ENCODE peak calls at places on chromosomes 5 and 9, in eight cellular contexts. K is spleen; Q is brain microvascular endothelial cell; U is neural progenitor cell; X is CD4-positive, CD25-positive, alpha-beta regulatory T cell; N is thyroid gland; H is neuronal stem cell; B is DND-41. V is an unnamed sample. For H3K36me3, the result is how much of the 10 kb centered on the place peaks cover.

GRCh38 chr5:141850183-141850768 is 27.9 kb downstream of the PCDH1 start:
- DNase-seq in K (no peak), B (peak), X (peak), H (peak), U (peak), N (peak), Q (peak), V (peak)

GRCh38 chr9:88587885-88588628 is 53.1 kb downstream of the NXNL2 start:
- DNase-seq in K (no peak), U (no peak), B (no peak), Q (no peak), N (no peak), H (no peak), X (no peak), V (no peak)

GRCh38 chr5:121049971-121050370 is 585.9 kb downstream of the PRR16 start:
- DNase-seq in H (no peak), U (no peak), Q (no peak), X (no peak), K (no peak), N (no peak), B (no peak), V (no peak)

GRCh38 chr5:116154252-116154651 is 69.4 kb downstream of the COMMD10 start:
- DNase-seq in K (no peak), X (no peak), U (no peak), H (no peak), N (no peak), Q (no peak), B (no peak), V (no peak)

GRCh38 chr5:74360535-74361210 is 279.9 kb downstream of the ENC1 start:
- DNase-seq in N (peak), K (no peak), B (no peak), U (no peak), Q (no peak), X (no peak), H (no peak), V (peak)

GRCh38 chr9:126309427-126310179 is 17.0 kb upstream of the MVB12B start:
- DNase-seq in H (no peak), Q (no peak), B (no peak), U (no peak), X (no peak), K (no peak), N (no peak), V (no peak)

GRCh38 chr5:116769470-116769869 is 194.8 kb upstream of the SEMA6A start:
- DNase-seq in H (no peak), B (no peak), Q (no peak), X (no peak), K (no peak), U (no peak), N (no peak), V (no peak)

GRCh38 chr9:88339322-88339721 is 48.9 kb upstream of the SPIN1 start:
- DNase-seq in X (no peak), K (no peak), H (no peak), N (no peak), U (peak), B (no peak), Q (no peak), V (no peak)

GRCh38 chr5:607541-608285 is 4.4 kb upstream of the CEP72 start:
- DNase-seq in N (no peak), K (peak), B (no peak), X (no peak), U (no peak), H (no peak), Q (no peak), V (no peak)

GRCh38 chr5:38556599-38557308 is at the start of gene LIFR:
- DNase-seq in B (no peak), X (no peak), N (peak), H (peak), Q (peak), U (peak), K (peak), V (peak)

GRCh38 chr5:73120222-73121108 is at the start of gene TMEM171:
- DNase-seq in X (no peak), U (peak), K (peak), B (no peak), H (peak), N (peak), Q (peak), V (peak)

GRCh38 chr5:145976431-145977155 is 40.2 kb downstream of the SH3RF2 start:
- DNase-seq in N (peak), B (no peak), K (no peak), X (no peak), H (no peak), U (no peak), Q (peak), V (no peak)

GRCh38 chr9:71819115-71819739 is 50.9 kb upstream of the CEMIP2 start:
- DNase-seq in N (peak), U (peak), H (peak), B (peak), Q (peak), K (no peak), X (peak), V (peak)

GRCh38 chr5:36744678-36745659 is 131.6 kb upstream of the NIPBL start:
- DNase-seq in N (peak), Q (peak), H (peak), U (peak), B (peak), X (no peak), K (peak), V (peak)

GRCh38 chr9:88991066-88992030 is at the start of gene S1PR3:
- DNase-seq in H (peak), B (no peak), K (peak), U (peak), Q (no peak), N (peak), X (no peak), V (peak)

GRCh38 chr9:130282000-130282700 is 16.6 kb downstream of the HMCN2 start:
- DNase-seq in Q (no peak), H (no peak), U (no peak), N (peak), K (peak), B (no peak), X (no peak), V (no peak)

GRCh38 chr9:77910216-77910615 is 121.4 kb downstream of the GNAQ start:
- DNase-seq in X (no peak), N (no peak), B (peak), Q (no peak), H (no peak), U (no peak), K (no peak), V (no peak)

DNA sequence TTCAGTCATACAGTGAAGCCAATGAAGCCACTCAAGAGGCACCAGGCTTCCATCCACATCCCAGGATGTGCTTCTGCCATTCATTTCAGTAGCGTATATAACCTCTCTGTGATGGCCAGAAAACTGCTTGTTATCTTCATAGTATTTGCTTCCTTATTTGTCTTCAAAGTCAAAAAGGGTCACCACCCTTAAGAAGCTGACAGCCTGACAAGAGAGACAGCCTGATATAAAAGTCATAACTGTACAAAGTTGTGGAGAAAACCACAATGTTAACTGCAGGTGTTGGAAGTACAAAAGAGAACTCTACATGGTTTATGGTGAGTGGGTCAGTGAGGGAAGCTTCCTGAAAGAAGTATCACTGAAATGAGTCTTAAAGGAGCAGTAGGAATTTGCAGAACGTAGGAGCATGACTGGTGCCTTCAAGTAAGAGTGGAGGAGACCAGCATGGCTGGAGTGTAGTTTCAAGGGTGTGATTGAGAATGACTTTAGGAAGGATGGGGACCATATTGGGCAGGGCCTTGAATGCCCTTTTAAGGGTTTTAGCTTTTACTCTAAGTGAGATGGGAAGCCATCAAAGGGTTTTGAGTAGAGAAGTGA is 33.7 kb downstream of the NIM1K start:
- DNase-seq in H (no peak), Q (no peak), N (no peak), U (no peak), B (no peak), K (no peak), X (no peak), V (no peak)
- H3K27ac ChIP-seq in H (no peak), Q (no peak), N (no peak), U (no peak), B (no peak), K (no peak), X (no peak), V (no peak)

DNA sequence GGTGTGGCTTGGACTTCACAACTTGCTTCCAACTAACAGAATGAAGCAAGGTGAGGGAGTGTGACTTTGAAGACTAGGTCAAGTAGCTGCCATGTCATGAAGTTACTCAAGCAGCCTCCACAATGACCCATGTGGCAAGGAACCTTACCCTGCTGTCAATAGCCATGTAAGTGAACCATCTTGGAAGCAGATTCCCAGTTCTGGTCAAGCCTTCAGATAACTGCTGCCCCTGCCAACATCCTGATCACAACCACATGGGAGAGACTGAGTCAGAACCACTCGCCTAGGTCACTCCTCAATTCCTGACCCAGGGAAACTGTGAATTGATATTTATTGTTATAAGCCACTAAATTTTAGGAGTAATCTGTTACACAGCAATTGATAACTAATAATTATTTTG is 10.9 kb downstream of the ZCCHC10 start:
- DNase-seq in Q (no peak), B (no peak), U (no peak), X (no peak), H (no peak), K (no peak), N (no peak), V (no peak)
- H3K36me3 ChIP-seq in Q (under half), B (under half), U (under half), X (under half), H (under half), K (half or more), N (under half), V (under half)

GRCh38 chr5:104171958-104172357 is 609.4 kb upstream of the NUDT12 start:
- DNase-seq in H (no peak), K (no peak), U (no peak), B (no peak), X (no peak), N (no peak), Q (no peak), V (no peak)

GRCh38 chr5:104177651-104178050 is 615.1 kb upstream of the NUDT12 start:
- DNase-seq in K (no peak), X (no peak), B (no peak), U (no peak), H (no peak), N (no peak), Q (no peak), V (no peak)

GRCh38 chr5:104178066-104178465 is 615.5 kb upstream of the NUDT12 start:
- DNase-seq in U (no peak), K (no peak), N (no peak), X (no peak), B (no peak), H (no peak), Q (no peak), V (no peak)

GRCh38 chr5:104170906-104171305 is 608.3 kb upstream of the NUDT12 start:
- DNase-seq in K (no peak), B (no peak), H (no peak), X (no peak), Q (no peak), N (no peak), U (no peak), V (no peak)

DNA sequence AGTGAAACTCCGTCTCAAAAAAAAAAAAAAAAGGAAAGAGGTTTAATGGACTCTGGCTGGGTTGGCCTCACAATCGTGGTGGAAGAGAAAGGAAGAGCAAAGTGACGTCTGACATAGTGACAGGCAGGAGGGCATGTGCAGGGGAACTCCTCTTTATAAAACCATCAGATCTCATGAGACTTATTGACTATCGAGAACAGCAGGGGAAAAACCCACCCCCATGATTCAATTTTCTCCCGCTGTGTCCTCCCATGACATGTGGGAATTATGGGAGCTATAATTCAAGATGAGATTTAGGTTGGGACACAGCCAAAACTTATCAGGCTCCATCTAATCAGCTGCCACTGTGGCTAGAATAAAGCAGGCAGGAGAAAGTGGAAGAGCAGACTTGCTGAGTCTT is 610.4 kb upstream of the NUDT12 start:
- DNase-seq in U (no peak), K (no peak), Q (no peak), N (no peak), B (no peak), X (no peak), H (no peak), V (no peak)
- H3K27ac ChIP-seq in U (no peak), K (no peak), Q (no peak), N (no peak), B (no peak), X (no peak), H (no peak), V (no peak)

GRCh38 chr9:70292253-70292652 is 33.5 kb downstream of the SMC5 start:
- DNase-seq in K (no peak), H (no peak), Q (no peak), U (no peak), X (no peak), B (no peak), N (no peak), V (no peak)
- H3K36me3 ChIP-seq in K (half or more), H (under half), Q (under half), U (under half), X (under half), B (half or more), N (under half), V (under half)

GRCh38 chr9:127970401-127971313 is 10.1 kb downstream of the EEIG1 start:
- DNase-seq in X (peak), U (peak), H (no peak), B (no peak), K (peak), Q (no peak), N (no peak), V (no peak)
- H3K27ac ChIP-seq in X (peak), U (peak), H (no peak), B (no peak), K (peak), Q (no peak), N (peak), V (peak)

GRCh38 chr9:135076143-135076875 is 11.2 kb upstream of the OLFM1 start:
- DNase-seq in H (no peak), U (peak), N (no peak), K (peak), X (no peak), B (no peak), Q (no peak), V (no peak)
- H3K36me3 ChIP-seq in H (under half), U (under half), N (under half), K (under half), X (under half), B (under half), Q (under half), V (under half)

GRCh38 chr5:71457106-71457505 is 1.7 kb downstream of the BDP1 start:
- DNase-seq in U (no peak), B (no peak), H (no peak), K (no peak), X (no peak), Q (no peak), N (no peak), V (no peak)
- H3K27ac ChIP-seq in U (no peak), B (no peak), H (no peak), K (no peak), X (peak), Q (no peak), N (no peak), V (no peak)

GRCh38 chr5:96745025-96745424 is 62.7 kb downstream of the ERAP1 start:
- DNase-seq in B (no peak), H (no peak), U (no peak), N (no peak), K (no peak), X (no peak), Q (no peak), V (no peak)
- H3K36me3 ChIP-seq in B (under half), H (under half), U (under half), N (half or more), K (half or more), X (half or more), Q (half or more), V (under half)

DNA sequence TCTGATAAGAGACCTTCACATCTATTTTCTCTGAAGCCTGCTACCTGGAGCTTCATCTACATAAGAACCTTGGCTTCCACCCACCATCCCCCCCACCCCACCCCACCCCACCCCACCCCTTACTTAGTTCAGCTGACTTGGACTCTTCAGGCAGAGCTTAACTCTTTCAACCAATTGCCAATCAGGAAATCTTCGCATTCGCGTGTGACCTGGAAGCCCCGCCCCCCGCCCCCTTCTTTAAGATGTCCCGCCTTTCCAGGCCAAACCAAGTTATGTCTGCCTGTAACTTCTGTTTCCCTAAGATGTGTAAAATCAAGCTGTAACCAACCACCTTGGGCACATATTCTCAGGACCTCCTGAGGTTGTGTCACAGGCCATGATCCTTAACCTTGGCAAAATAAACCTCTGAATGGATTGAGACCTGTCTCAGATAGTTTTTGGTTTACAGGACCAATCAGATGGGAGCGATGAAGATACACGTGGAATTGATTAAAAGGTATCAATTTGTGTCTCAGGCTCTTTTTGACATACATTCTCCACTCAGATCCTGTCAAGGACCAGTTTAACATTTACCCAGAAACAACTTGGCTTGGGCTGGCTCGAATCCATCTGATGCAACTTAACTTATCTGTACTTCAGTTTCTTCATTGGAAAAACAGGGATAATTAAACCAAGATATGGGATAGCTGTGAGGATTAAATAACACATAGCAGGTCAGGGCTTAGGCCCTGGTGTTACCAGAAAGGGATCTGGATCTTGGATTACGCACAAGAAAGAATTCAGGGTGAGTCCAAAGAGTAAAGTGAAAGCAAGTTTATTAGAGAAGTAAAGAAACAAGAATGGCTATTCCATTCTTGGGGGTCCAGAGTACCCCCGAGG is 43.6 kb downstream of the GALNT12 start:
- DNase-seq in X (no peak), N (no peak), U (no peak), B (no peak), H (no peak), K (no peak), Q (no peak), V (no peak)
- H3K27ac ChIP-seq in X (no peak), N (no peak), U (no peak), B (no peak), H (no peak), K (no peak), Q (no peak), V (no peak)